ENCODE peak calls at places on chromosome 16, in eight cellular contexts. L, N, Z, Q, U, F, C and I are unnamed samples.

GRCh38 chr16:5490499-5490898 is 392.9 kb upstream of the EEF2KMT start:
- DNase-seq in L (no peak), N (peak; percentile 11), Z (no peak), Q (no peak), U (peak; percentile 35), F (no peak), C (no peak), I (no peak)

GRCh38 chr16:22216191-22216831 is 10.2 kb downstream of the EEF2K start:
- DNase-seq in L (peak; percentile 68), N (no peak), Z (peak; percentile 65), Q (no peak), U (no peak), F (no peak), C (no peak), I (no peak)

GRCh38 chr16:81997738-81998137 is 13.5 kb downstream of the SDR42E1 start:
- DNase-seq in L (peak; percentile 81), N (no peak), Z (peak; percentile 94), Q (no peak), U (no peak), F (no peak), C (no peak), I (no peak)

GRCh38 chr16:57041182-57042156 is 50.9 kb upstream of the CPNE2 start:
- DNase-seq in L (no peak), N (peak; percentile 49), Z (no peak), Q (no peak), U (peak; percentile 61), F (no peak), C (no peak), I (no peak)

GRCh38 chr16:8660841-8661301 is 13.5 kb upstream of the ABAT start:
- DNase-seq in L (peak; percentile 58), N (peak; percentile 72), Z (peak; percentile 62), Q (peak; percentile 56), U (peak; percentile 49), F (no peak), C (peak; percentile 72), I (no peak)

GRCh38 chr16:81008151-81008789 is 1.3 kb downstream of the CENPN start:
- DNase-seq in L (no peak), N (no peak), Z (no peak), Q (no peak), U (no peak), F (no peak), C (no peak), I (no peak)

GRCh38 chr16:21069986-21070385 is 80.7 kb downstream of the DNAH3 start:
- DNase-seq in L (no peak), N (no peak), Z (no peak), Q (no peak), U (no peak), F (no peak), C (no peak), I (no peak)

GRCh38 chr16:22174642-22175041 is 12.3 kb downstream of the SDR42E2 start:
- DNase-seq in L (no peak), N (no peak), Z (no peak), Q (no peak), U (peak; percentile 67), F (no peak), C (no peak), I (no peak)

GRCh38 chr16:3020604-3021448 is 658 bp downstream of the TNFRSF12A start:
- DNase-seq in L (peak; percentile 89), N (peak; percentile 79), Z (peak; percentile 90), Q (peak; percentile 75), U (peak; percentile 11), F (no peak), C (peak; percentile 93), I (peak; percentile 92)

GRCh38 chr16:23903001-23903414 is 67.2 kb downstream of the PRKCB start:
- DNase-seq in L (no peak), N (no peak), Z (no peak), Q (no peak), U (no peak), F (peak; percentile 88), C (no peak), I (no peak)

GRCh38 chr16:53098526-53099317 is 43.9 kb downstream of the CHD9 start:
- DNase-seq in L (peak; percentile 96), N (peak; percentile 68), Z (peak; percentile 96), Q (peak; percentile 89), U (peak; percentile 74), F (no peak), C (peak; percentile 59), I (peak; percentile 96)

GRCh38 chr16:66849543-66849942 is 5.3 kb downstream of the CA7 start:
- DNase-seq in L (no peak), N (no peak), Z (no peak), Q (no peak), U (no peak), F (no peak), C (no peak), I (no peak)

GRCh38 chr16:67664258-67664657 is 2.3 kb downstream of the ENKD1 start:
- DNase-seq in L (no peak), N (no peak), Z (no peak), Q (no peak), U (no peak), F (no peak), C (no peak), I (no peak)

GRCh38 chr16:81005644-81006471 is 827 bp downstream of the CMC2 start:
- DNase-seq in L (peak; percentile 23), N (peak; percentile 78), Z (peak; percentile 41), Q (no peak), U (peak; percentile 10), F (no peak), C (no peak), I (no peak)

GRCh38 chr16:90022209-90023077 is 3.2 kb upstream of the DBNDD1 start:
- DNase-seq in L (peak; percentile 82), N (peak; percentile 88), Z (peak; percentile 86), Q (peak; percentile 92), U (peak; percentile 82), F (no peak), C (peak; percentile 91), I (no peak)

GRCh38 chr16:19885456-19886060 is 910 bp upstream of the GPRC5B start:
- DNase-seq in L (no peak), N (no peak), Z (no peak), Q (peak; percentile 27), U (no peak), F (no peak), C (no peak), I (no peak)

GRCh38 chr16:67441289-67441753 is 10.4 kb downstream of the HSD11B2 start:
- DNase-seq in L (no peak), N (peak; percentile 95), Z (no peak), Q (peak; percentile 58), U (no peak), F (no peak), C (peak; percentile 96), I (no peak)

GRCh38 chr16:24309222-24309905 is 53.2 kb downstream of the CACNG3 start:
- DNase-seq in L (peak; percentile 39), N (no peak), Z (no peak), Q (no peak), U (no peak), F (no peak), C (no peak), I (no peak)

GRCh38 chr16:10033561-10033960 is 148.7 kb downstream of the GRIN2A start:
- DNase-seq in L (no peak), N (no peak), Z (no peak), Q (no peak), U (no peak), F (no peak), C (no peak), I (no peak)
- H3K27ac ChIP-seq in L (no peak overlapping the region), N (no peak overlapping the region), Z (no peak overlapping the region), Q (no peak overlapping the region), U (no peak overlapping the region), F (no peak overlapping the region), C (no peak overlapping the region), I (no peak overlapping the region)

DNA sequence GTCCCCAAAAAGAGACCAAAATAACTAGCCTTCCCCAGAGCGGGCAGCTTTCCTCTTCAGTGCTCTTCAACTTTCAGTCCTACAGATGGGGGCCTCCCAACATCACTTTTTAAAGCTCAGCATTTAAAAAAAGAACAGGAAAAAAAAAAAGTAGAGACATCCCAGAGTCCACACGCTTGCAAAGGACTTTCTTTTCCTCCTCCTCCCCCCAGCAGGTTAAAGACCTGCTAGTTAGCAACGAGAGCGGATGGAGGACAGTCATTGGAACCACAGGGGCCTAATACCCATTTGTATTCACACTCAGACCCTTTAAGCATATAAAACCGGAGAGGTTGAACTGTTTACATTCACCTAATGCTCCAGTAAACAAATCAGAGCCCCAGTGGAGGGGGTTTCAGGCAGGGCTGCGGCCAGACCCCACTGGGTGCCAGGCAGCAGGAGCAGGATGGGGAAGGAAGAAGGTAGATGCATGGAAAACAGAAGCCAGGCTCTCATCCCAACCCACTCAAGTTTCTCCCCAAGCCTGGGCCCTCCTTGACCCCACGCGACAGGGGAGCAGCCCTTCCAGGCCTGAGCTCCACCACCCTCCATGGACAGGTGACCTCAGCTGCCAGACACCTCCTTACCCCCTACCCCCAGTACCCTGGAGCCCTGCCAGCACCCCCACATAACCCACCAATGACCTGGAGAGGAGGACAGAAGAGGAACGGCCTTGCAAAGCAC is 15.2 kb downstream of the ZFHX3 start:
- DNase-seq in L (no peak), N (no peak), Z (peak; percentile 40), Q (no peak), U (no peak), F (no peak), C (no peak), I (no peak)
- H3K4me3 ChIP-seq in L (no peak overlapping the region), N (no peak overlapping the region), Z (no peak overlapping the region), Q (peak overlapping the region; percentile 13), U (no peak overlapping the region), F (no peak overlapping the region), C (no peak overlapping the region), I (no peak overlapping the region)

GRCh38 chr16:58120216-58120615 is 9.0 kb downstream of the CFAP20 start:
- DNase-seq in L (no peak), N (no peak), Z (peak; percentile 31), Q (no peak), U (no peak), F (no peak), C (no peak), I (no peak)
- H3K27ac ChIP-seq in L (no peak overlapping the region), N (no peak overlapping the region), Z (no peak overlapping the region), Q (peak overlapping the region; percentile 57), U (no peak overlapping the region), F (no peak overlapping the region), C (no peak overlapping the region), I (no peak overlapping the region)

GRCh38 chr16:29940656-29941055 is 14.6 kb upstream of the KCTD13 start:
- DNase-seq in L (no peak), N (no peak), Z (no peak), Q (no peak), U (no peak), F (no peak), C (no peak), I (no peak)

GRCh38 chr16:29947897-29948296 is 14.0 kb upstream of the TMEM219 start:
- DNase-seq in L (no peak), N (no peak), Z (no peak), Q (no peak), U (no peak), F (no peak), C (no peak), I (no peak)

DNA sequence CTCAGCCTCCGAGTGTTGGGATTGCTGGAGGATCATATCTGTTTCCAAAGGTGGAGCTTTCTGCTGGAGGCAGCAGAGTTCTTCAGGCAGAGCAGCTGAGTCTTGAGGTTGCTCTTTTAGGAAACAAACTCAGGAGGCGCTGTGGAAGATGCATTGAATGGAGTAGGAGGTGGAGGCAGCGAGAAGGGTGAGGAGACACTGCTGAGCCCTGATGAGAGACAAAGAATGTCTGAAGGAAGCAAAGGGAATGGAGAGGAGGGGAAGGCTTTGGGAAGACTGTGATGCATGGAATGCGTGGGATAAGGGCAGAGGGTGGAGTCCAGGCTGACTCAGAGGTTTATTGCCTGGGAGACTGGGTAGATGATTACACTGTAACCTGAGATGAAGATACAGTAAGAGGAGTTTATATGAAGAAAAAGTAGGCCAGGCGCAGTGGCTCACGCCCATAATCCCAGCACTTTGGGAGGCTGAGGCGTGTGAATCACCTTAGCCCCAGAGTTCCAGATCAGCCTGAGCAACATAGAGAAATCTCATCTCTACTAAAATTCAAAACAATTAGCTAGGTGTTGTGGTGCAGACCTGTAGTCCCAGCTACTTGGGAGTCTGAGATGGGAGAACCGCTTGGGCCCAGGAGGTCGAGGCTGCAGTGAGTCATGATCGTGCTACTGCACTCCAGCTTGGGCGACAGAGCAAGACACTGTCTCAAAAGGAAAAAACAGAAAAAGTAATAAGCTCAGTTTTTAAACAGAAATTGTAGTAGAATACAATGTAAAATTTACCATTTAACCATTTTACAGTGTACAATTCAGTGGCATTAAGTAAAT is 17.8 kb upstream of the TMEM219 start:
- DNase-seq in L (peak; percentile 99), N (peak; percentile 97), Z (peak; percentile 99), Q (no peak), U (no peak), F (no peak), C (no peak), I (peak; percentile 94)
- H3K4me3 ChIP-seq in L (no peak overlapping the region), N (no peak overlapping the region), Z (peak overlapping the region; percentile 51), Q (no peak overlapping the region), U (no peak overlapping the region), F (no peak overlapping the region), C (no peak overlapping the region), I (no peak overlapping the region)